ENCODE peak calls at places on chromosomes 5 and 9, in ten cellular contexts. R is Peyer's patch; V is stomach; Z is CD8-positive, alpha-beta T cell; T is tibial nerve; B is lower lobe of right lung; U is H1; Q is IMR-90; E is breast epithelium; H is K562. I is an unnamed sample.

GRCh38 chr5:8683528-8683927 is 814.6 kb downstream of the MTRR start:
- DNase-seq in Z (no peak), B (no peak), H (no peak), Q (no peak), V (no peak), T (no peak), R (no peak), U (no peak), E (no peak), I (no peak)

GRCh38 chr5:151699071-151699901 is 12.6 kb upstream of the SPARC start:
- DNase-seq in T (peak; percentile 45), B (no peak), V (peak; percentile 27), H (no peak), Q (peak; percentile 99), E (peak; percentile 65), Z (no peak), R (no peak), U (no peak), I (no peak)

GRCh38 chr5:88675758-88676636 is 207.0 kb downstream of the MEF2C start:
- DNase-seq in V (no peak), Q (peak; percentile 58), H (no peak), Z (no peak), B (no peak), T (no peak), U (peak; percentile 82), R (no peak), E (no peak), I (no peak)

GRCh38 chr5:120532835-120533234 is 68.7 kb downstream of the PRR16 start:
- DNase-seq in U (peak; percentile 63), T (no peak), Z (no peak), Q (no peak), E (no peak), V (no peak), B (no peak), H (no peak), R (no peak), I (no peak)

GRCh38 chr9:31034311-31034710 is 1350.1 kb upstream of the ACO1 start:
- DNase-seq in Z (no peak), T (no peak), B (no peak), V (no peak), R (no peak), Q (no peak), U (no peak), E (no peak), H (no peak), I (no peak)

GRCh38 chr9:7042124-7042523 is 284.4 kb downstream of the KDM4C start:
- DNase-seq in E (no peak), V (no peak), Q (peak; percentile 12), Z (no peak), U (no peak), B (no peak), T (no peak), H (no peak), R (no peak), I (no peak)

GRCh38 chr5:98997000-98997399 is 68.2 kb upstream of the CHD1 start:
- DNase-seq in T (no peak), E (no peak), Q (peak; percentile 29), V (no peak), H (no peak), Z (no peak), U (no peak), R (no peak), B (no peak), I (no peak)

GRCh38 chr9:98503867-98504800 is 204.6 kb downstream of the GABBR2 start:
- DNase-seq in T (no peak), E (no peak), U (no peak), V (no peak), H (no peak), Z (no peak), Q (no peak), B (no peak), R (no peak), I (no peak)

DNA sequence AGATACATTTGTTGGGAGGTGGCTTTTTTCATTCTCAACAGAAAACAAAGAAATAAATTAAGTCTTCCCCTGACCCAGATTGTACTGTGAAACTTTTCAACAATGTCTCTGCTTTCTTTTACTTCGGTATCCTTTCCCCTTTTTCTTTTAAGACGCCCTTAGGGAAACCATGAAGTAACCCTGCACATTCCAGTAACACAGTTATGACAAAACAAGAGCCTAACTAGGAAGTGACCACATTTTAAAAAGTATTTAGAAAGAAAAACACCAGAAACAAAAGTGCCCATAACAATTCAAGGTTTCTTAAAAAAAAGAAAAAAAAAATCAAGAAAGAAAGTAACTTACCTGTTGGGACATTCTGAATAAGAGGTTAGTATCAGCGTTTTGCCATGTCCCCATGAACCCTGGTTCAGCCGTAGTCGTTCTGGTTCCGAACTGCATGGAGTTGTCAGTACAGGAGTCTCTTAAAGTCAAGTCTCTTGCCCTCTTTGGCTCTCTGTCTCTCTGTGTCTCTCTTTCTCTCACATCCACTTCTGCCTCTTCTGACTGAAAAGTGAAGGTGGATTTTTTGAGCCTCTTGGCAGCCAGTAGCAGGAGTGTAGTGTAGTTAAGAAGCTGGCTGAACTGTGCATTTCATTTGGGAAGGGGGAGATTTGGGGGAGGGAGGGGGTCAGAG is 142.9 kb downstream of the BNC2 start:
- DNase-seq in Q (peak; percentile 39), V (no peak), T (no peak), Z (no peak), U (no peak), B (no peak), E (no peak), H (no peak), R (no peak), I (no peak)
- H3K4me1 ChIP-seq in Q (peaks cover 10% of the 10 kb centered on the region), V (peaks cover 56% of the 10 kb centered on the region), T (no peaks in the 10 kb centered on the region), Z (no peaks in the 10 kb centered on the region), U (peaks cover 22% of the 10 kb centered on the region), B (peaks cover 20% of the 10 kb centered on the region), E (no peaks in the 10 kb centered on the region), H (no peaks in the 10 kb centered on the region), R (no peaks in the 10 kb centered on the region), I (no peaks in the 10 kb centered on the region)

GRCh38 chr9:94948567-94949235 is 222.2 kb downstream of the AOPEP start:
- DNase-seq in T (no peak), Q (peak; percentile 40), B (no peak), R (no peak), E (no peak), V (no peak), Z (no peak), H (no peak), U (no peak), I (no peak)

GRCh38 chr9:94951591-94952115 is 225.2 kb downstream of the AOPEP start:
- DNase-seq in E (no peak), Q (no peak), R (no peak), V (no peak), H (no peak), U (no peak), T (no peak), B (no peak), Z (no peak), I (no peak)

GRCh38 chr9:94950733-94951590 is 224.5 kb downstream of the AOPEP start:
- DNase-seq in B (no peak), T (no peak), Q (peak; percentile 20), R (no peak), H (no peak), V (peak; percentile 58), Z (no peak), U (no peak), E (no peak), I (no peak)

GRCh38 chr9:94949330-94949729 is 222.8 kb downstream of the AOPEP start:
- DNase-seq in B (no peak), Z (no peak), Q (no peak), R (no peak), H (no peak), V (no peak), T (no peak), E (no peak), U (no peak), I (no peak)

DNA sequence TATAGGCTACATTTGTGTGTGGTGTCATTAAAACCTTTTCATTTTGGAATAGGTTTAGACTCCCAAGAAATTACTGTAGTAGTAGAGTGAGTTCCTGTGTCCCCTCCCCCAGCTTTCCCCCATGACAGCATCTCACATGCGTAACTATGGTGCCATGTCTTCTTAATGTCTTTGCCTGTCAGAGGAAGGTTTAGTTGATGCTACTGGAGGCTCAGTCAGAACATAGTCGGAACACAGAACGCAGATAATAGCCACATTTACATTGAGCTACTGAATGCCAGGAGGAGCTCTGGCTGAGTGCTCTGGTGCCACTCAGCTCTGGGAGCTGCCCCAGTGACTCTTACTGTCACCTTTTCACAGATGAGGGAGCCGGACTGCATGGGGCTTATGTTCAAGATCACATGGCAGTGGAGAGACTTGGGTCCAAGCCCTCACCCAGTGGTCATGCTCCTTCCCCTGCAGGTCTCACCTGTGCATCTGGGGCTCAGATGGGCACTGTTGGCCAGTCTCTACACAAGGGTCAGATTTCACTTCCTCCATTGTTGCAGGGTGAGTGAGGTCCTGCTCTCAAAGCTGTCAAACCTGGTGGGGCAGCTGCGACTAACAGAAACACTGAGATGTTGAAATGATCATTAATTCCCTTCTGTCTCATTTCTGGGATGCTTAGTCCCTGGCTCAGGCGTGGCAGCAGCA is 223.7 kb downstream of the AOPEP start:
- DNase-seq in U (no peak), H (no peak), E (no peak), B (no peak), T (no peak), Q (no peak), R (no peak), V (peak; percentile 46), Z (no peak), I (no peak)
- H3K4me1 ChIP-seq in U (peaks cover 17% of the 10 kb centered on the region), H (peaks cover 8% of the 10 kb centered on the region), E (no peaks in the 10 kb centered on the region), B (peaks cover 35% of the 10 kb centered on the region), T (no peaks in the 10 kb centered on the region), Q (peaks cover 27% of the 10 kb centered on the region), R (peaks cover 5% of the 10 kb centered on the region), V (peaks cover 43% of the 10 kb centered on the region), Z (peaks cover 31% of the 10 kb centered on the region), I (peaks cover 16% of the 10 kb centered on the region)

DNA sequence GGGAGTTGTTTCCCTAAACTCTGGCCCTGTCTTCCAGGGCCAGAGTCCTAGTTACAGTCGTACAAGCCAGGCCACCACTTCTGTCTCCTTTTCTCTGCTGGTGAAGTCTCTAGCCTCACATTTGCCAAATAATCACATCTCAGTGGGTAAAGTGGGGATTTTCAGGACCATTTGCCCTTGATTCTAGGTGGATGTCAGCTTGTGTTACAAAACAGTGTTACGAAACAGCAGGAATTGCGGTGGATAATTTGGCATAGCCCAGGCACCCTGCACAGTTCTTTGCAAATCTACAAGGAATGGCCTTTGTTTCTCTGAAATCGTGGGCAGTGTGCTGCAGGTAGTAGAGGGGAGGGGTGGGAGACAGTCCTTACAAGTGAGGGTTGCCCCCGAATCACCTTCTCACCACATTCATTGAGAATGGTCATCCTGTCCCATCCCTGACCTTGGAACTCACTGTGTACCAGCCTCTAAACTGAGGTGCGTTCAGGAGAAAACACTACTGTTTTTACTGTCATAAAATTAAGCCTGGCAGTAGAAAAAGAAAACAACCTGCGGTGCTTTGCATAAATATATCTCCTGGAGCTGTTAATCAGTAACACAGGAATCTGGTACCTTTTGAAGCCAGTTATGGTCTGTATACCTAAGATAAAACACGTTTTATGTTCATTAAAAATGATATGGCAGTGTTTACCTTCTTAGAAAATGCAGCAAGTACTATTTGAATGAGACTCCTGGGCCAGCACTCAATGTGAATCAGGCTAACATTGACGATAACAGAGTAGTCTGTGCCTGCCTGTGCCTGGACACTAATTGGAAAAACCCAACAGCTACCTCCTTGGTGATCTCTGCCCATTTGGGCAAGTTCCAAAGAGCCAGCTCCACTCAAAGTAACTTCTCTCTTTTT is 44.3 kb downstream of the CYSTM1 start:
- DNase-seq in E (no peak), Z (no peak), V (peak; percentile 91), H (no peak), B (no peak), R (no peak), T (no peak), U (no peak), Q (no peak), I (no peak)
- H3K4me1 ChIP-seq in E (no peaks in the 10 kb centered on the region), Z (no peaks in the 10 kb centered on the region), V (peaks cover 99% of the 10 kb centered on the region), H (peaks cover 96% of the 10 kb centered on the region), B (peaks cover 72% of the 10 kb centered on the region), R (no peaks in the 10 kb centered on the region), T (no peaks in the 10 kb centered on the region), U (no peaks in the 10 kb centered on the region), Q (peaks cover 12% of the 10 kb centered on the region), I (no peaks in the 10 kb centered on the region)

GRCh38 chr9:136280535-136281315 is 23.2 kb downstream of the CCDC187 start:
- DNase-seq in T (no peak), R (no peak), Q (no peak), U (no peak), H (no peak), B (no peak), Z (no peak), E (no peak), V (no peak), I (no peak)

GRCh38 chr9:136277746-136278145 is 26.1 kb downstream of the CCDC187 start:
- DNase-seq in E (no peak), V (no peak), R (no peak), H (no peak), Q (no peak), Z (no peak), B (no peak), U (no peak), T (no peak), I (no peak)

GRCh38 chr9:136278221-136278620 is 25.7 kb downstream of the CCDC187 start:
- DNase-seq in Z (no peak), R (no peak), H (no peak), U (no peak), Q (no peak), T (no peak), V (no peak), E (no peak), B (no peak), I (no peak)

GRCh38 chr9:136278894-136279293 is 25.0 kb downstream of the CCDC187 start:
- DNase-seq in B (no peak), U (no peak), V (no peak), Z (no peak), R (no peak), T (no peak), H (no peak), E (no peak), Q (no peak), I (no peak)

DNA sequence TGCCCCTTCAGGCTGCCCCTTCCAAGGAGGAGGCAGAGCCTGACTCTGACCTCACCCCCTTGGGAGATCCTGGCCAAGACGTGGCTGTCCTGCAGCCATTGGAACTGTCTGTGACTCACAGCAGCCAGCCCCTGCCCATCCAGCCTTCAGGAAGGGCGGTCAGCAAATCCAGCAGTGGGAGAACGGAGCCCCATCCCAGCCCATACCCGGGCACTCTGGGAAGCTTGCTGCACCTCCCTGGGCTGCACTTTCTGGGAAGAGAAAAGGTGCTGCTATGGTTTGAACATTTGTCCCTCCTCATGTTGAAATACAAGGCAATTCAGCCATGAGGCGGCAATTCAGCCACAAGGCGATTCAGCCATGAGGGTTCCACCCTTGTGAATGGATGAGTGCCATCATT is 24.4 kb downstream of the CCDC187 start:
- DNase-seq in U (no peak), T (no peak), B (no peak), E (no peak), Z (no peak), V (no peak), Q (no peak), H (no peak), R (no peak), I (no peak)
- H3K4me1 ChIP-seq in U (no peaks in the 10 kb centered on the region), T (no peaks in the 10 kb centered on the region), B (peaks cover 6% of the 10 kb centered on the region), E (no peaks in the 10 kb centered on the region), Z (peaks cover 3% of the 10 kb centered on the region), V (peaks cover 10% of the 10 kb centered on the region), Q (no peaks in the 10 kb centered on the region), H (no peaks in the 10 kb centered on the region), R (no peaks in the 10 kb centered on the region), I (peaks cover 7% of the 10 kb centered on the region)